ENCODE peak calls at places on chromosomes 1 and 21, in eight cellular contexts. F, U, M, I, O, H, L and V are unnamed samples.
A peak's percentile ranks its signal among the peaks of the same experiment; 100 is the strongest.

GRCh38 chr1:224592636-224593579 is 23.2 kb upstream of the CNIH3 start:
- DNase-seq in L (peak; percentile 77), I (peak; percentile 2), M (no peak), H (no peak), O (no peak), U (no peak), F (peak; percentile 86), V (no peak)

GRCh38 chr1:223037845-223038244 is 105.2 kb downstream of the TLR5 start:
- DNase-seq in M (no peak), H (no peak), L (no peak), O (no peak), U (no peak), I (no peak), F (no peak), V (no peak)

GRCh38 chr1:211684791-211685190 is 9.4 kb upstream of the NEK2 start:
- DNase-seq in U (no peak), L (peak; percentile 35), H (no peak), M (no peak), F (peak; percentile 16), I (no peak), O (no peak), V (no peak)

GRCh38 chr1:55522353-55522903 is 307.3 kb upstream of the USP24 start:
- DNase-seq in F (no peak), I (no peak), O (no peak), U (no peak), M (no peak), L (no peak), H (no peak), V (no peak)

GRCh38 chr1:232486454-232487202 is 143.3 kb downstream of the SIPA1L2 start:
- DNase-seq in O (no peak), M (no peak), I (no peak), U (no peak), F (no peak), L (peak; percentile 27), H (no peak), V (no peak)

GRCh38 chr1:243801378-243801777 is 48.7 kb downstream of the AKT3 start:
- DNase-seq in F (no peak), L (no peak), U (no peak), M (no peak), H (no peak), I (no peak), O (no peak), V (no peak)

GRCh38 chr1:181310560-181310959 is 172.8 kb upstream of the CACNA1E start:
- DNase-seq in L (no peak), F (no peak), U (no peak), I (no peak), H (no peak), O (no peak), M (no peak), V (no peak)

GRCh38 chr1:101198842-101199636 is 37.8 kb upstream of the S1PR1 start:
- DNase-seq in U (no peak), M (peak; percentile 64), I (no peak), L (no peak), H (no peak), F (no peak), O (no peak), V (no peak)

GRCh38 chr21:42513985-42514882 is 582 bp downstream of the SLC37A1 start:
- DNase-seq in M (peak; percentile 76), H (peak; percentile 66), O (peak; percentile 76), F (no peak), I (peak; percentile 66), U (peak; percentile 28), L (peak; percentile 58), V (peak; percentile 23)

GRCh38 chr1:23273450-23274133 is 56.3 kb upstream of the HTR1D start:
- DNase-seq in H (no peak), O (no peak), I (no peak), U (peak; percentile 28), L (peak; percentile 85), F (peak; percentile 72), M (no peak), V (no peak)

GRCh38 chr1:224378855-224379631 is 22.4 kb downstream of the CNIH4 start:
- DNase-seq in M (no peak), F (no peak), U (no peak), O (no peak), I (no peak), H (no peak), L (no peak), V (no peak)

GRCh38 chr1:159429074-159429861 is 2.7 kb upstream of the OR10J4 start:
- DNase-seq in M (no peak), H (no peak), U (peak; percentile 2), I (no peak), F (peak; percentile 94), O (no peak), L (no peak), V (no peak)

GRCh38 chr1:54951810-54952226 is 28.6 kb upstream of the TMEM61 start:
- DNase-seq in M (no peak), L (no peak), U (no peak), F (no peak), H (no peak), I (no peak), O (no peak), V (no peak)